ENCODE peak calls at places on chromosomes 5 and 9, in four cellular contexts. One of them, this sample, is unnamed.

GRCh38 chr5:129906177-129906887 is 2.1 kb downstream of the CHSY3 start:
- DNase-seq in foreskin keratinocyte: peak; percentile 2
- DNase-seq in HL-60: no peak
- DNase-seq in A549: no peak
- DNase-seq in this sample: no peak

GRCh38 chr9:134364391-134365114 is 38.3 kb downstream of the RXRA start:
- DNase-seq in foreskin keratinocyte: no peak
- DNase-seq in HL-60: no peak
- DNase-seq in A549: no peak
- DNase-seq in this sample: no peak

GRCh38 chr5:124602925-124603650 is 143.4 kb downstream of the ZNF608 start:
- DNase-seq in foreskin keratinocyte: no peak
- DNase-seq in HL-60: no peak
- DNase-seq in A549: no peak
- DNase-seq in this sample: no peak

GRCh38 chr5:22541037-22541436 is 312.1 kb downstream of the CDH12 start:
- DNase-seq in foreskin keratinocyte: no peak
- DNase-seq in HL-60: no peak
- DNase-seq in A549: no peak
- DNase-seq in this sample: no peak

GRCh38 chr9:115134941-115135340 is 17.0 kb upstream of the TNC start:
- DNase-seq in foreskin keratinocyte: no peak
- DNase-seq in HL-60: no peak
- DNase-seq in A549: no peak
- DNase-seq in this sample: no peak

GRCh38 chr9:129879103-129879699 is 43.9 kb downstream of the USP20 start:
- DNase-seq in foreskin keratinocyte: no peak
- DNase-seq in HL-60: no peak
- DNase-seq in A549: no peak
- DNase-seq in this sample: no peak

GRCh38 chr5:114387433-114387832 is 25.6 kb downstream of the KCNN2 start:
- DNase-seq in foreskin keratinocyte: no peak
- DNase-seq in HL-60: no peak
- DNase-seq in A549: no peak
- DNase-seq in this sample: no peak

GRCh38 chr9:84297162-84297821 is 43.3 kb downstream of the SLC28A3 start:
- DNase-seq in foreskin keratinocyte: peak; percentile 36
- DNase-seq in HL-60: no peak
- DNase-seq in A549: no peak
- DNase-seq in this sample: no peak

DNA sequence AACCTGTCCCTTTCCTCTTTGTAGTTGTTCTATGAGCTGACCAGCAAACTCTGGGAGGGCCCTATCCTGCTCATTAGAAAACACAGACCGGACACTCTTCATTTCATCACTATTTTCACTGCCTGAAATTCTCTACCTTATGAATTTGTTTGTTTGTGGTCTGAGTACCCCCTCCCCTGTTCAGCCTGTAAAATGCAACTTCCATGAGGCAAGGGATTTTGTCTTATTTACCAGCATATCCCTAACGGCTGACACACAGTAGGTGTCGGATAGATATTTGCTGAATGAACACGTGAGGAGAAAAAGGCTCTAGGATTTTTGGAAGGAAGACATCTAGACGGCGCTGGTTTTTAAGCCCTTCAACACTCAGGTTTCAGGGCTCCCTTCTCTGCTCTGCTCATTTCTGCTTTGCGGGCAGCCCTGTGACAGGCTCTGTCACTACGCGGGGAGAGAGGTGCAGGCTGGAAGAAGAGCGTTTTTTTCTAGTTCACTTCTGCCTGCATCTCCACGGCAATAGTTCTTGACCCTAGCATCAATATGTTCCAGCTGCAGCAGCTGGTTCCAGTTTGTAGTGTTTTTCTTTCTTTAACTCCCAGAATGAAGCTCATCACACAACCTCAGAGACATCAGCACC is 41.0 kb downstream of the KCNMB1 start:
- DNase-seq in foreskin keratinocyte: no peak
- DNase-seq in HL-60: peak; percentile 36
- DNase-seq in A549: no peak
- DNase-seq in this sample: no peak
- H3K27ac ChIP-seq in foreskin keratinocyte: no peak overlapping the region
- H3K27ac ChIP-seq in HL-60: no peak overlapping the region
- H3K27ac ChIP-seq in A549: no peak overlapping the region
- H3K27ac ChIP-seq in this sample: no peak overlapping the region

GRCh38 chr9:89985078-89985477 is 380.3 kb downstream of the GADD45G start:
- DNase-seq in foreskin keratinocyte: no peak
- DNase-seq in HL-60: no peak
- DNase-seq in A549: no peak
- DNase-seq in this sample: no peak
- H3K27ac ChIP-seq in foreskin keratinocyte: no peak overlapping the region
- H3K27ac ChIP-seq in HL-60: no peak overlapping the region
- H3K27ac ChIP-seq in A549: no peak overlapping the region
- H3K27ac ChIP-seq in this sample: peak overlapping the region; percentile 75

DNA sequence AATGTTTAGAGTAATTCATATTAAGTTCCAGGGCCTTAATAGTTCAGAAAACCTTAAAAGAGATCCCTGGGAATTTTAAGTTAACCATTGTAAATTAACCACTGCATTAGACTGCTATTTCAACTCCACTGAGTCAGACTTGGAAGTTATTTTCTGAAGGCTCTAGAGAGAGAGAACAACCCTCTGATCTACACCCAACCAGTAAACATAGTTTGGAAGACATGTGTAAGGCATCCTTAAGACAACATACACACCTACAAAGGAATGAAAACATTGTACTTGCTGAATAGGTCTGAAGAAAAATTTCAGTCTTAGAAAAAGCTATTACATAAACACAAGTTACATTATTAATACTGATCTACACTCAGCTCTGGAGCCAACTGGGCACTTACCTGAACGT is 158.2 kb upstream of the FST start:
- DNase-seq in foreskin keratinocyte: peak; percentile 67
- DNase-seq in HL-60: no peak
- DNase-seq in A549: no peak
- DNase-seq in this sample: no peak
- H3K27ac ChIP-seq in foreskin keratinocyte: peak overlapping the region; percentile 97
- H3K27ac ChIP-seq in HL-60: no peak overlapping the region
- H3K27ac ChIP-seq in A549: no peak overlapping the region
- H3K27ac ChIP-seq in this sample: peak overlapping the region; percentile 100

GRCh38 chr9:137689745-137690529 is 71.1 kb downstream of the EHMT1 start:
- DNase-seq in foreskin keratinocyte: no peak
- DNase-seq in HL-60: peak; percentile 39
- DNase-seq in A549: peak; percentile 36
- DNase-seq in this sample: peak; percentile 36

GRCh38 chr9:137685886-137686420 is 67.1 kb downstream of the EHMT1 start:
- DNase-seq in foreskin keratinocyte: no peak
- DNase-seq in HL-60: no peak
- DNase-seq in A549: no peak
- DNase-seq in this sample: no peak

GRCh38 chr9:137688725-137689124 is 69.9 kb downstream of the EHMT1 start:
- DNase-seq in foreskin keratinocyte: no peak
- DNase-seq in HL-60: peak; percentile 49
- DNase-seq in A549: no peak
- DNase-seq in this sample: no peak

GRCh38 chr9:137690939-137691647 is 72.3 kb downstream of the EHMT1 start:
- DNase-seq in foreskin keratinocyte: no peak
- DNase-seq in HL-60: no peak
- DNase-seq in A549: no peak
- DNase-seq in this sample: no peak

GRCh38 chr9:137688261-137688660 is 69.5 kb downstream of the EHMT1 start:
- DNase-seq in foreskin keratinocyte: no peak
- DNase-seq in HL-60: no peak
- DNase-seq in A549: no peak
- DNase-seq in this sample: no peak
- H3K27ac ChIP-seq in foreskin keratinocyte: no peak overlapping the region
- H3K27ac ChIP-seq in HL-60: no peak overlapping the region
- H3K27ac ChIP-seq in A549: no peak overlapping the region
- H3K27ac ChIP-seq in this sample: peak overlapping the region; percentile 72

DNA sequence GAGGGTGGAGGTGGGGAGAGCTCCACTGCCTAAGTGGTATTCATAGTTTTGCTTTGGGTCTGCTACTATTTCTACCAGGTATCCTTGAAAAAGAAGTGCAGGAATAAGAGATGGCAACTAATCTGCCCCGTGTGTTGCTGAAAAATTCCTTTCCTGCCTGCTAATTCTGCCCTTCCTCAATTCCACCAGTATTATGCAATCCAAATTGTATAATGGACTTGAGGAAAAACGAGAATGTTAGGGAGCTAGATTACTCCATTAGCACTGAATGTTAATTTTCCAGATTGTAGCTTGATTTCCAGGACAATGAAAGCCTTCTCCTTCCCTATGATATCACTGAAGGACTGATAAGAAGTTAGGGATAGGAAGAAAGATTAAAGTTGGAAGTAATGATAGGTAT is 16.9 kb downstream of the ADAM19 start:
- DNase-seq in foreskin keratinocyte: no peak
- DNase-seq in HL-60: no peak
- DNase-seq in A549: no peak
- DNase-seq in this sample: no peak
- H3K27ac ChIP-seq in foreskin keratinocyte: no peak overlapping the region
- H3K27ac ChIP-seq in HL-60: no peak overlapping the region
- H3K27ac ChIP-seq in A549: no peak overlapping the region
- H3K27ac ChIP-seq in this sample: peak overlapping the region; percentile 87

DNA sequence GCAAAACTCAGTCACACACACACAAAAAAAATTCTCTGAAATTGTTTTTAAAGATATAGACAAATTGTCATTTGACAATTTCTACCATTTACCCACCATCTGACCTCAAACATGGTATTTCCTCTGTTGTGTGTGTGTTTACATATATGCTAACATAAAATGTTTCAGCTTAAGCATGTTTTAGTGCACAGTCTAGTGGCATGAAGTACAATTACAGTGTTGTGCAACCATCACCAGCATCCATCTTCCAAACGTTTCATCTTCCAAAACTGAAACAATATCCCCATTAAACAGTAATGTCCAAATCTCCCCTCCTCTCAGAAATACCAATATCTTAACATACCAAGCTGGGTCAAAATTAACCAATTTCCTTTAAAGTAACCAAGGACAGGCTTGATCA is 65.2 kb downstream of the MYO10 start:
- DNase-seq in foreskin keratinocyte: no peak
- DNase-seq in HL-60: no peak
- DNase-seq in A549: no peak
- DNase-seq in this sample: no peak
- H3K27ac ChIP-seq in foreskin keratinocyte: no peak overlapping the region
- H3K27ac ChIP-seq in HL-60: no peak overlapping the region
- H3K27ac ChIP-seq in A549: peak overlapping the region; percentile 70
- H3K27ac ChIP-seq in this sample: peak overlapping the region; percentile 7